ENCODE peak calls at places on chromosomes 6 and 20, in six cellular contexts. P is neuronal stem cell, H is COR-L47, G is GM04504, E is pancreas, B is esophagus squamous epithelium. W is an unnamed sample.

GRCh38 chr6:122789078-122789861 is at the start of gene SMPDL3A:
- DNase-seq in G (peak), B (no peak), H (peak), E (peak), P (peak), W (peak)

GRCh38 chr20:19253316-19253715 is 40.9 kb downstream of the SLC24A3 start:
- DNase-seq in B (no peak), P (no peak), E (no peak), H (no peak), G (no peak), W (no peak)

GRCh38 chr6:26223677-26224546 is 136.7 kb downstream of the HFE start:
- DNase-seq in G (peak), P (peak), H (peak), E (no peak), B (no peak), W (no peak)

GRCh38 chr6:70299456-70299855 is 3.4 kb downstream of the COL9A1 start:
- DNase-seq in G (no peak), H (no peak), P (no peak), E (no peak), B (no peak), W (no peak)

GRCh38 chr6:131368077-131368911 is 204.7 kb upstream of the ARG1 start:
- DNase-seq in E (peak), H (peak), B (no peak), G (peak), P (no peak), W (no peak)

GRCh38 chr6:12605888-12606345 is 110.7 kb upstream of the PHACTR1 start:
- DNase-seq in G (no peak), E (no peak), H (peak), B (no peak), P (peak), W (no peak)

GRCh38 chr6:14674867-14675648 is 557.5 kb downstream of the CD83 start:
- DNase-seq in P (no peak), H (no peak), G (no peak), E (no peak), B (no peak), W (no peak)

GRCh38 chr6:96907498-96907897 is 9.8 kb upstream of the NDUFAF4 start:
- DNase-seq in P (no peak), H (no peak), G (no peak), E (no peak), B (no peak), W (no peak)

GRCh38 chr6:105619971-105620741 is 217.3 kb upstream of the PREP start:
- DNase-seq in P (no peak), E (no peak), H (no peak), G (no peak), B (no peak), W (no peak)

GRCh38 chr20:7993703-7994102 is 25.9 kb downstream of the TMX4 start:
- DNase-seq in P (no peak), G (no peak), B (no peak), E (no peak), H (no peak), W (no peak)

GRCh38 chr6:6916598-6916997 is 191.2 kb upstream of the RREB1 start:
- DNase-seq in G (no peak), E (no peak), H (no peak), P (no peak), B (no peak), W (no peak)

GRCh38 chr6:170485159-170485558 is 67.9 kb downstream of the PSMB1 start:
- DNase-seq in G (no peak), B (no peak), P (no peak), H (no peak), E (no peak), W (no peak)

GRCh38 chr20:51413753-51414323 is 128.7 kb downstream of the NFATC2 start:
- DNase-seq in H (no peak), E (no peak), B (no peak), G (no peak), P (no peak), W (no peak)

GRCh38 chr20:21100590-21101452 is 5.3 kb downstream of the LINC00237 start:
- DNase-seq in H (peak), P (peak), B (no peak), G (no peak), E (peak), W (no peak)

GRCh38 chr20:13791562-13792459 is 7.0 kb downstream of the NDUFAF5 start:
- DNase-seq in E (no peak), G (no peak), B (no peak), P (no peak), H (no peak), W (no peak)

GRCh38 chr20:59448828-59449444 is 148.5 kb downstream of the EDN3 start:
- DNase-seq in H (no peak), G (no peak), E (no peak), B (no peak), P (no peak), W (no peak)

GRCh38 chr6:161540532-161540931 is 266.7 kb upstream of the AGPAT4 start:
- DNase-seq in G (no peak), H (no peak), E (no peak), P (no peak), B (no peak), W (no peak)

GRCh38 chr20:34527016-34527415 is 10.8 kb downstream of the DYNLRB1 start:
- DNase-seq in P (no peak), B (no peak), H (no peak), E (no peak), G (no peak), W (no peak)

GRCh38 chr6:73388800-73389512 is 5.7 kb upstream of the DDX43 start:
- DNase-seq in P (peak), H (no peak), G (peak), B (no peak), E (peak), W (peak)

GRCh38 chr20:36086767-36087166 is 67.8 kb upstream of the EPB41L1 start:
- DNase-seq in E (no peak), B (no peak), P (no peak), H (no peak), G (no peak), W (no peak)